ENCODE peak calls at places on chromosome 1, in ten cellular contexts. B is DND-41; R is IMR-90; H is CD4-positive, CD25-positive, alpha-beta regulatory T cell; W is NT2/D1; J is neuronal stem cell; V is heart left ventricle; A is colonic mucosa; O is PC-3; Y is gastrocnemius medialis. D is an unnamed sample.
A peak's percentile ranks its signal among the peaks of the same experiment; 100 is the strongest.

GRCh38 chr1:200224315-200224714 is 185.5 kb downstream of the ZNF281 start:
- DNase-seq in O (no peak), R (peak; percentile 78), Y (no peak), H (no peak), B (no peak), V (no peak), W (peak; percentile 44), A (no peak), J (no peak), D (no peak)

GRCh38 chr1:234866007-234866866 is 256.3 kb upstream of the IRF2BP2 start:
- DNase-seq in J (no peak), H (no peak), O (peak; percentile 46), W (no peak), A (peak; percentile 76), Y (peak; percentile 71), R (peak; percentile 90), B (no peak), V (no peak), D (peak; percentile 23)

GRCh38 chr1:5994713-5995621 is 2.7 kb upstream of the NPHP4 start:
- DNase-seq in B (peak; percentile 47), A (peak; percentile 27), H (peak; percentile 90), O (no peak), V (peak; percentile 60), W (no peak), R (no peak), J (no peak), Y (no peak), D (no peak)

GRCh38 chr1:58627221-58627620 is 50.2 kb upstream of the TACSTD2 start:
- DNase-seq in J (no peak), B (no peak), O (no peak), R (peak; percentile 19), H (no peak), Y (no peak), A (no peak), V (no peak), W (no peak), D (no peak)

GRCh38 chr1:22196641-22197040 is 53.7 kb upstream of the WNT4 start:
- DNase-seq in A (no peak), B (no peak), Y (no peak), V (no peak), J (no peak), R (no peak), O (no peak), H (no peak), W (no peak), D (no peak)

GRCh38 chr1:201180901-201181300 is 9.7 kb upstream of the IGFN1 start:
- DNase-seq in W (no peak), V (no peak), J (no peak), H (no peak), O (no peak), A (no peak), Y (no peak), R (no peak), B (no peak), D (no peak)

GRCh38 chr1:180929389-180929788 is 16.7 kb downstream of the KIAA1614 start:
- DNase-seq in J (no peak), B (no peak), A (no peak), Y (no peak), O (no peak), H (no peak), V (no peak), R (no peak), W (no peak), D (no peak)

GRCh38 chr1:19569786-19570185 is 74.3 kb upstream of the NBL1 start:
- DNase-seq in H (no peak), Y (no peak), V (no peak), O (no peak), B (no peak), W (no peak), J (no peak), R (peak; percentile 55), A (no peak), D (no peak)

GRCh38 chr1:167121375-167122120 is 27.7 kb downstream of the STYXL2 start:
- DNase-seq in R (no peak), Y (no peak), A (peak; percentile 85), V (peak; percentile 66), O (peak; percentile 66), B (peak; percentile 35), J (no peak), H (peak; percentile 53), W (no peak), D (no peak)

GRCh38 chr1:118982281-118982680 is 5.9 kb downstream of the TBX15 start:
- DNase-seq in J (no peak), Y (no peak), H (no peak), R (no peak), O (no peak), W (no peak), B (no peak), A (no peak), V (no peak), D (no peak)
- H3K27me3 ChIP-seq in J (peaks cover 89% of the 10 kb centered on the region), Y (no peaks in the 10 kb centered on the region), H (peaks cover 52% of the 10 kb centered on the region), R (peaks cover 95% of the 10 kb centered on the region), O (peaks cover 5% of the 10 kb centered on the region), W (peaks cover 10% of the 10 kb centered on the region), B (peaks cover 4% of the 10 kb centered on the region), A (peaks cover 74% of the 10 kb centered on the region), V (peaks cover 100% of the 10 kb centered on the region), D (no peaks in the 10 kb centered on the region)

GRCh38 chr1:160496334-160496733 is 26.7 kb downstream of the SLAMF6 start:
- DNase-seq in O (no peak), H (no peak), B (no peak), Y (no peak), J (no peak), W (no peak), V (no peak), A (no peak), R (no peak), D (no peak)
- H3K9me3 ChIP-seq in O (peaks cover 5% of the 10 kb centered on the region), H (no peaks in the 10 kb centered on the region), B (peaks cover 8% of the 10 kb centered on the region), Y (no peaks in the 10 kb centered on the region), J (no peaks in the 10 kb centered on the region), W (peaks cover 8% of the 10 kb centered on the region), V (no peaks in the 10 kb centered on the region), A (no peaks in the 10 kb centered on the region), R (no peaks in the 10 kb centered on the region), D (no peaks in the 10 kb centered on the region)

GRCh38 chr1:3036646-3037280 is 15.5 kb downstream of the ACTRT2 start:
- DNase-seq in W (no peak), A (no peak), J (no peak), O (no peak), B (no peak), H (no peak), Y (no peak), R (no peak), V (peak; percentile 19), D (no peak)
- H3K27me3 ChIP-seq in W (no peaks in the 10 kb centered on the region), A (no peaks in the 10 kb centered on the region), J (peaks cover 3% of the 10 kb centered on the region), O (peaks cover 99% of the 10 kb centered on the region), B (peaks cover 3% of the 10 kb centered on the region), H (no peaks in the 10 kb centered on the region), Y (peaks cover 22% of the 10 kb centered on the region), R (no peaks in the 10 kb centered on the region), V (peaks cover 31% of the 10 kb centered on the region), D (peaks cover 4% of the 10 kb centered on the region)

DNA sequence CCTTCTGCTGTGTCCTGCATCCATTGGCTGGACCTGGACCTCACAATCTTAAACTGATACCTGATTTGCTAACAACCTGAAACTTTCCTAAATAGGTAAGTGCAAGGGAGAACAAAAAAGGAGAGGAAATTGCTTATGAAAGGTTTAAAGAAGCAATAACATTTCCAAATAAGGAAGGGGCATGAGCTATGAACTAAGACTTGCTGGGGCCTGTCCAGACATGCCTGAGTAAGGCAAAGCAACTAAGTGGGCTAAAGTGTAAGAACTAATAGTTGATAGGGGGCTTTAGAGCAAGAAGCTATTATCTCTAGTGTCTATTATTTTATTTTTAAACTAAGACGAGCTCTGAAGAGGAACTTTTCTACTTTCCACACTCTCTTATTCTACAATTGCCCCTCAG is 11.6 kb downstream of the JMJD4 start:
- DNase-seq in J (no peak), B (no peak), V (no peak), H (no peak), O (no peak), Y (no peak), A (no peak), R (peak; percentile 19), W (no peak), D (no peak)
- H3K9me3 ChIP-seq in J (peaks cover 5% of the 10 kb centered on the region), B (peaks cover 30% of the 10 kb centered on the region), V (no peaks in the 10 kb centered on the region), H (peaks cover 37% of the 10 kb centered on the region), O (peaks cover 26% of the 10 kb centered on the region), Y (no peaks in the 10 kb centered on the region), A (no peaks in the 10 kb centered on the region), R (peaks cover 17% of the 10 kb centered on the region), W (peaks cover 60% of the 10 kb centered on the region), D (no peaks in the 10 kb centered on the region)

D was measured in tibial nerve.